ENCODE peak calls at places on chromosomes 12 and 14, in six cellular contexts. T is H9, A is mucosa of descending colon, U is H1, Y is brain microvascular endothelial cell, H is neural crest cell. I is an unnamed sample.

GRCh38 chr14:102421366-102422057 is 58.8 kb downstream of the TECPR2 start:
- DNase-seq in U (no peak), Y (no peak), H (no peak), A (no peak), T (peak; percentile 20), I (no peak)

GRCh38 chr14:92578511-92578910 is 64.9 kb downstream of the RIN3 start:
- DNase-seq in Y (no peak), A (no peak), T (no peak), H (no peak), U (no peak), I (peak; percentile 60)

GRCh38 chr12:116426391-116427136 is 132.6 kb upstream of the MAP1LC3B2 start:
- DNase-seq in A (no peak), U (peak; percentile 62), Y (peak; percentile 97), T (peak; percentile 96), H (no peak), I (peak; percentile 89)

GRCh38 chr14:58298477-58298879 is at the start of gene ARID4A:
- DNase-seq in A (peak; percentile 92), H (peak; percentile 59), Y (no peak), T (no peak), U (peak; percentile 81), I (no peak)

GRCh38 chr14:90409209-90409730 is 12.4 kb downstream of the CALM1 start:
- DNase-seq in A (no peak), Y (peak; percentile 98), T (no peak), H (no peak), U (no peak), I (peak; percentile 60)

GRCh38 chr12:64633940-64634337 is 23.6 kb downstream of the RASSF3 start:
- DNase-seq in A (peak; percentile 69), T (no peak), U (no peak), Y (peak; percentile 77), H (no peak), I (no peak)

GRCh38 chr12:75568387-75568786 is 57.0 kb upstream of the KRR1 start:
- DNase-seq in U (no peak), A (no peak), T (no peak), H (no peak), Y (no peak), I (no peak)

GRCh38 chr14:90454041-90455000 is 57.5 kb downstream of the CALM1 start:
- DNase-seq in Y (peak; percentile 82), H (peak; percentile 90), A (peak; percentile 91), T (peak; percentile 98), U (peak; percentile 95), I (peak; percentile 51)

GRCh38 chr12:267581-268482 is 5.2 kb upstream of the SLC6A13 start:
- DNase-seq in U (no peak), A (no peak), Y (peak; percentile 9), T (no peak), H (no peak), I (no peak)

GRCh38 chr12:29133141-29133540 is 15.9 kb upstream of the FAR2 start:
- DNase-seq in Y (no peak), H (no peak), T (no peak), A (no peak), U (no peak), I (no peak)

GRCh38 chr14:102262894-102263462 is 42.0 kb downstream of the MOK start:
- DNase-seq in A (no peak), Y (no peak), H (peak; percentile 60), T (peak; percentile 53), U (peak; percentile 50), I (no peak)

GRCh38 chr12:98256830-98257229 is 258.6 kb upstream of the TMPO start:
- DNase-seq in T (no peak), A (no peak), Y (no peak), H (no peak), U (no peak), I (no peak)

GRCh38 chr12:94965982-94966381 is 37.5 kb downstream of the NDUFA12 start:
- DNase-seq in A (no peak), Y (no peak), U (no peak), H (no peak), T (no peak), I (no peak)

GRCh38 chr12:57836442-57837375 is 9.8 kb downstream of the CTDSP2 start:
- DNase-seq in A (peak; percentile 68), Y (peak; percentile 80), U (no peak), T (peak; percentile 82), H (no peak), I (peak; percentile 41)

GRCh38 chr12:123363743-123364531 is 710 bp downstream of the SBNO1 start:
- DNase-seq in A (peak; percentile 31), H (peak; percentile 5), Y (no peak), U (peak; percentile 55), T (peak; percentile 39), I (no peak)

GRCh38 chr12:124928912-124929530 is 14.6 kb upstream of the UBC start:
- DNase-seq in A (no peak), Y (no peak), T (no peak), U (no peak), H (no peak), I (no peak)

GRCh38 chr12:32413412-32413811 is 14.1 kb downstream of the FGD4 start:
- DNase-seq in Y (no peak), U (no peak), T (no peak), H (no peak), A (no peak), I (no peak)
- TF ChIP-seq CTCF in Y (no peak), U (no peak), T (no peak), H (no peak), A (no peak), I (no peak)

GRCh38 chr12:60070541-60070940 is 474.7 kb downstream of the SLC16A7 start:
- DNase-seq in H (no peak), Y (no peak), U (no peak), T (no peak), A (no peak), I (no peak)
- TF ChIP-seq CTCF in H (no peak), Y (no peak), U (no peak), T (no peak), A (no peak), I (no peak)

GRCh38 chr12:63056649-63057048 is 94.4 kb downstream of the AVPR1A start:
- DNase-seq in T (no peak), Y (no peak), U (no peak), A (no peak), H (no peak), I (no peak)
- TF ChIP-seq CTCF in T (no peak), Y (no peak), U (no peak), A (no peak), H (no peak), I (no peak)

GRCh38 chr12:17278946-17279345 is 673.0 kb upstream of the LMO3 start:
- DNase-seq in U (no peak), A (no peak), Y (no peak), H (no peak), T (no peak), I (no peak)
- TF ChIP-seq CTCF in U (no peak), A (no peak), Y (no peak), H (peak; percentile 71), T (peak; percentile 64), I (no peak)

GRCh38 chr12:88242939-88243338 is 100.8 kb downstream of the TMTC3 start:
- DNase-seq in U (no peak), T (no peak), A (no peak), H (no peak), Y (no peak), I (no peak)
- TF ChIP-seq CTCF in U (no peak), T (no peak), A (no peak), H (no peak), Y (no peak), I (no peak)

GRCh38 chr12:7327913-7328312 is 24.0 kb downstream of the ACSM4 start:
- DNase-seq in Y (no peak), H (no peak), U (no peak), A (no peak), T (no peak), I (no peak)
- TF ChIP-seq CTCF in Y (no peak), H (no peak), U (no peak), A (no peak), T (no peak), I (no peak)

I was measured in AG09319.